ENCODE peak calls at places on chromosome 18, in seven cellular contexts. One of them, this sample, is unnamed. For H3K9me3, the result is how much of the 10 kb centered on the place peaks cover.

GRCh38 chr18:39660141-39660540 is 2094.5 kb upstream of the CELF4 start:
- DNase-seq in neuronal stem cell: no peak
- DNase-seq in heart right ventricle: no peak
- DNase-seq in stomach: no peak
- DNase-seq in uterus: no peak
- DNase-seq in right cardiac atrium: no peak
- DNase-seq in CD4-positive, alpha-beta memory T cell: no peak
- DNase-seq in this sample: no peak

GRCh38 chr18:44536619-44537018 is 144.1 kb upstream of the SETBP1 start:
- DNase-seq in neuronal stem cell: no peak
- DNase-seq in heart right ventricle: no peak
- DNase-seq in stomach: no peak
- DNase-seq in uterus: no peak
- DNase-seq in right cardiac atrium: no peak
- DNase-seq in CD4-positive, alpha-beta memory T cell: no peak
- DNase-seq in this sample: no peak

GRCh38 chr18:79760348-79760747 is 37.4 kb upstream of the KCNG2 start:
- DNase-seq in neuronal stem cell: no peak
- DNase-seq in heart right ventricle: no peak
- DNase-seq in stomach: no peak
- DNase-seq in uterus: no peak
- DNase-seq in right cardiac atrium: no peak
- DNase-seq in CD4-positive, alpha-beta memory T cell: no peak
- DNase-seq in this sample: no peak

GRCh38 chr18:37551846-37552245 is 13.8 kb downstream of the CELF4 start:
- DNase-seq in neuronal stem cell: no peak
- DNase-seq in heart right ventricle: no peak
- DNase-seq in stomach: no peak
- DNase-seq in uterus: no peak
- DNase-seq in right cardiac atrium: no peak
- DNase-seq in CD4-positive, alpha-beta memory T cell: no peak
- DNase-seq in this sample: no peak

GRCh38 chr18:57051019-57051418 is 95.9 kb upstream of the BOD1L2 start:
- DNase-seq in neuronal stem cell: no peak
- DNase-seq in heart right ventricle: no peak
- DNase-seq in stomach: no peak
- DNase-seq in uterus: no peak
- DNase-seq in right cardiac atrium: no peak
- DNase-seq in CD4-positive, alpha-beta memory T cell: no peak
- DNase-seq in this sample: no peak

GRCh38 chr18:28099237-28099636 is 77.7 kb downstream of the CDH2 start:
- DNase-seq in neuronal stem cell: no peak
- DNase-seq in heart right ventricle: no peak
- DNase-seq in stomach: no peak
- DNase-seq in uterus: no peak
- DNase-seq in right cardiac atrium: no peak
- DNase-seq in CD4-positive, alpha-beta memory T cell: no peak
- DNase-seq in this sample: no peak

GRCh38 chr18:7598167-7599062 is 31.3 kb downstream of the PTPRM start:
- DNase-seq in neuronal stem cell: no peak
- DNase-seq in heart right ventricle: no peak
- DNase-seq in stomach: no peak
- DNase-seq in uterus: no peak
- DNase-seq in right cardiac atrium: no peak
- DNase-seq in CD4-positive, alpha-beta memory T cell: no peak
- DNase-seq in this sample: peak

GRCh38 chr18:46298511-46298910 is 194.3 kb downstream of the HAUS1 start:
- DNase-seq in neuronal stem cell: no peak
- DNase-seq in heart right ventricle: no peak
- DNase-seq in stomach: no peak
- DNase-seq in uterus: no peak
- DNase-seq in right cardiac atrium: no peak
- DNase-seq in CD4-positive, alpha-beta memory T cell: no peak
- DNase-seq in this sample: no peak

GRCh38 chr18:46148810-46149209 is 44.6 kb downstream of the HAUS1 start:
- DNase-seq in neuronal stem cell: peak
- DNase-seq in heart right ventricle: no peak
- DNase-seq in stomach: peak
- DNase-seq in uterus: peak
- DNase-seq in right cardiac atrium: no peak
- DNase-seq in CD4-positive, alpha-beta memory T cell: peak
- DNase-seq in this sample: peak

GRCh38 chr18:37175727-37176126 is 346.8 kb downstream of the KIAA1328 start:
- DNase-seq in neuronal stem cell: no peak
- DNase-seq in heart right ventricle: no peak
- DNase-seq in stomach: no peak
- DNase-seq in uterus: no peak
- DNase-seq in right cardiac atrium: no peak
- DNase-seq in CD4-positive, alpha-beta memory T cell: no peak
- DNase-seq in this sample: no peak

GRCh38 chr18:63073481-63073880 is 246.1 kb downstream of the BCL2 start:
- DNase-seq in neuronal stem cell: no peak
- DNase-seq in heart right ventricle: no peak
- DNase-seq in stomach: no peak
- DNase-seq in uterus: no peak
- DNase-seq in right cardiac atrium: no peak
- DNase-seq in CD4-positive, alpha-beta memory T cell: no peak
- DNase-seq in this sample: no peak

GRCh38 chr18:35337256-35337655 is 7.0 kb downstream of the ZNF24 start:
- DNase-seq in neuronal stem cell: no peak
- DNase-seq in heart right ventricle: no peak
- DNase-seq in stomach: no peak
- DNase-seq in uterus: no peak
- DNase-seq in right cardiac atrium: no peak
- DNase-seq in CD4-positive, alpha-beta memory T cell: no peak
- DNase-seq in this sample: no peak
- H3K9me3 ChIP-seq in neuronal stem cell: under half
- H3K9me3 ChIP-seq in heart right ventricle: under half
- H3K9me3 ChIP-seq in stomach: under half
- H3K9me3 ChIP-seq in uterus: under half
- H3K9me3 ChIP-seq in right cardiac atrium: under half
- H3K9me3 ChIP-seq in CD4-positive, alpha-beta memory T cell: under half
- H3K9me3 ChIP-seq in this sample: under half

DNA sequence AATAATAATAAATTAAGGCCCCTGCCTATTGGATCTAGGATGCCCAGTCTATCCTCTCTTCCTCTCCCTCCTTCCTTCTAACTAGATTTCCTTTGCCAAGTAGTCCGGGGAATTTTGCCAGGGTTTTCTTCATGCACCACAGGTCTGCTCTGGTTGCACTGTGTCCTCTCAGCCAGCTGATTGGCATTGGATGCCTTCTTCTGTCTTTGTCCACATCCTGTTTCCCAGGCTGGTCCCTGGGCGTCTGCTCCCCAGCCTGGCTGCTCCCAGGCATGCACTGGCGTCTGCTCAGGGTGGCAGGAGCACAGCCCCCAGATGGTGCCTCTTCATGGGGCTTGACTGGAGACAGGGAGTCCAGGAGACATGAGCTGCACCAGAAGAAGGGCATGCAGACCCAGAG is 66.4 kb downstream of the GALR1 start:
- DNase-seq in neuronal stem cell: no peak
- DNase-seq in heart right ventricle: no peak
- DNase-seq in stomach: no peak
- DNase-seq in uterus: no peak
- DNase-seq in right cardiac atrium: no peak
- DNase-seq in CD4-positive, alpha-beta memory T cell: no peak
- DNase-seq in this sample: no peak
- H3K27ac ChIP-seq in neuronal stem cell: no peak
- H3K27ac ChIP-seq in heart right ventricle: no peak
- H3K27ac ChIP-seq in stomach: no peak
- H3K27ac ChIP-seq in uterus: no peak
- H3K27ac ChIP-seq in right cardiac atrium: no peak
- H3K27ac ChIP-seq in CD4-positive, alpha-beta memory T cell: no peak
- H3K27ac ChIP-seq in this sample: no peak

GRCh38 chr18:14939141-14939540 is 191.2 kb downstream of the ANKRD30B start:
- DNase-seq in neuronal stem cell: no peak
- DNase-seq in heart right ventricle: no peak
- DNase-seq in stomach: no peak
- DNase-seq in uterus: no peak
- DNase-seq in right cardiac atrium: no peak
- DNase-seq in CD4-positive, alpha-beta memory T cell: no peak
- DNase-seq in this sample: no peak
- H3K9me3 ChIP-seq in neuronal stem cell: under half
- H3K9me3 ChIP-seq in heart right ventricle: under half
- H3K9me3 ChIP-seq in stomach: under half
- H3K9me3 ChIP-seq in uterus: under half
- H3K9me3 ChIP-seq in right cardiac atrium: under half
- H3K9me3 ChIP-seq in CD4-positive, alpha-beta memory T cell: under half
- H3K9me3 ChIP-seq in this sample: under half

GRCh38 chr18:49851624-49852023 is 38.3 kb upstream of the ACAA2 start:
- DNase-seq in neuronal stem cell: no peak
- DNase-seq in heart right ventricle: no peak
- DNase-seq in stomach: peak
- DNase-seq in uterus: no peak
- DNase-seq in right cardiac atrium: no peak
- DNase-seq in CD4-positive, alpha-beta memory T cell: no peak
- DNase-seq in this sample: no peak

GRCh38 chr18:49847524-49847923 is 34.2 kb upstream of the ACAA2 start:
- DNase-seq in neuronal stem cell: no peak
- DNase-seq in heart right ventricle: no peak
- DNase-seq in stomach: no peak
- DNase-seq in uterus: no peak
- DNase-seq in right cardiac atrium: no peak
- DNase-seq in CD4-positive, alpha-beta memory T cell: no peak
- DNase-seq in this sample: no peak

GRCh38 chr18:49850636-49851035 is 37.3 kb upstream of the ACAA2 start:
- DNase-seq in neuronal stem cell: no peak
- DNase-seq in heart right ventricle: no peak
- DNase-seq in stomach: peak
- DNase-seq in uterus: no peak
- DNase-seq in right cardiac atrium: no peak
- DNase-seq in CD4-positive, alpha-beta memory T cell: no peak
- DNase-seq in this sample: no peak

GRCh38 chr18:49848115-49848514 is 34.8 kb upstream of the ACAA2 start:
- DNase-seq in neuronal stem cell: no peak
- DNase-seq in heart right ventricle: no peak
- DNase-seq in stomach: no peak
- DNase-seq in uterus: no peak
- DNase-seq in right cardiac atrium: no peak
- DNase-seq in CD4-positive, alpha-beta memory T cell: no peak
- DNase-seq in this sample: no peak

DNA sequence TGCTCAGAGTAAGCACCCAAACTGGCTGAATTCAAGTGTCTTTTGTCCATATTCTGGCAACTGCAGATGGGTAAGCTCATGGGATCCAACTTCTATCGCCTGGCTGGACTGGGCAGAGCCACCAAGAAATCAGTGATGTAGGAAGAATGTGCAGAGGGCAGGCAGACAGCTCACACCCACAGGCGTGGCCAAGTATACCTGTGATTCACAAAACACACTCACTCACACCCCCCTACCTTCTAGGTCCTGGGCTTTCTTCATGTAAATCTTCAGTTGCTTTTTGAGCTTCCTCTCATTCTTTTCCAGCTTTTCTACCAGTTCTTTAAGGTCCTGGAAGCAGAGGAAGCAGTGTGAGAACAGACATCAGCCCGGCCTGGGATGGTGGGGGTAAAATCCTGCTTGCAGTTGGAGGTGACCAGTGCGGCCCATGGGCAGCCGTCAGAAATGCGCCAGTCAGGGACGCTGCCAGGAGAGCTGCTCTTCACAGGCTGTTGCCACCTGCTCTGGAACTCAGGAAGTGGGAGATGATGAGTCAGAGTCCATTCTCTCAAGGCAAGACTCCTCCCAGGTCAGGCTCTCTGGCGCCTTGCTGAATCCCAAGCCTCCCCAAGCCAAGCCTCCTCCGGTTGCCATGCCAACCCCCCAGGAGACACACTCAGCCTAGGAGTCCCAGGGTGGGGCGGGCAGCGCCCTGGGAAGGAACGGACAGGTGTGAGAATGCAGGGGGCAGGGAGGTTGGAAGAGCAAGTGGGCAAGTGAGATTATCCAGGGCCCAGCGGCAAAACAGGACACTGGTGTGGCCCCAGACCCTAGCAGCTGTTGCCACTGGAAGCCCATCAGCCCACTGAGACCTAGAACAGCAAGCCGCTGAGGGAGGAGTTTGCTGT is 36.2 kb upstream of the ACAA2 start:
- DNase-seq in neuronal stem cell: peak
- DNase-seq in heart right ventricle: no peak
- DNase-seq in stomach: peak
- DNase-seq in uterus: no peak
- DNase-seq in right cardiac atrium: peak
- DNase-seq in CD4-positive, alpha-beta memory T cell: no peak
- DNase-seq in this sample: no peak
- H3K27ac ChIP-seq in neuronal stem cell: no peak
- H3K27ac ChIP-seq in heart right ventricle: no peak
- H3K27ac ChIP-seq in stomach: peak
- H3K27ac ChIP-seq in uterus: no peak
- H3K27ac ChIP-seq in right cardiac atrium: no peak
- H3K27ac ChIP-seq in CD4-positive, alpha-beta memory T cell: no peak
- H3K27ac ChIP-seq in this sample: no peak